ENCODE peak calls at places on chromosomes 11 and 22, in four cellular contexts. I is H1, Y is K562, C is HepG2. N is an unnamed sample. For H3K4me1, the result is how much of the 10 kb centered on the place peaks cover.

GRCh38 chr11:37512156-37512780 is 914.2 kb upstream of the RAG2 start:
- DNase-seq in I (no peak), Y (no peak), C (no peak), N (no peak)

GRCh38 chr11:64078294-64078693 is 42.6 kb downstream of the FLRT1 start:
- DNase-seq in I (no peak), Y (no peak), C (no peak), N (no peak)

GRCh38 chr11:36023922-36024321 is 80.1 kb downstream of the LDLRAD3 start:
- DNase-seq in I (no peak), Y (no peak), C (no peak), N (no peak)

GRCh38 chr11:2268911-2269600 is 1.3 kb downstream of the ASCL2 start:
- DNase-seq in I (peak), Y (peak), C (peak), N (no peak)

GRCh38 chr22:41934284-41935014 is 7.8 kb upstream of the TNFRSF13C start:
- DNase-seq in I (no peak), Y (no peak), C (no peak), N (no peak)

GRCh38 chr11:65584723-65585171 is 8.9 kb downstream of the EHBP1L1 start:
- DNase-seq in I (peak), Y (no peak), C (no peak), N (no peak)

GRCh38 chr11:123559418-123559817 is 95.0 kb downstream of the SCN3B start:
- DNase-seq in I (no peak), Y (no peak), C (no peak), N (no peak)

GRCh38 chr11:204587-205109 is 2.6 kb downstream of the BET1L start:
- DNase-seq in I (no peak), Y (no peak), C (no peak), N (no peak)

GRCh38 chr11:82907376-82907775 is 5.8 kb downstream of the DDIAS start:
- DNase-seq in I (no peak), Y (no peak), C (no peak), N (no peak)

GRCh38 chr22:17930455-17931313 is 93.7 kb downstream of the MICAL3 start:
- DNase-seq in I (no peak), Y (no peak), C (peak), N (no peak)
- TF ChIP-seq FOSL1 in I (no peak), Y (no peak), C (no peak), N (no peak)

GRCh38 chr11:95805869-95806268 is 15.6 kb downstream of the CEP57 start:
- DNase-seq in I (no peak), Y (no peak), C (no peak), N (no peak)

GRCh38 chr11:95802806-95803205 is 12.5 kb downstream of the CEP57 start:
- DNase-seq in I (no peak), Y (no peak), C (no peak), N (no peak)

GRCh38 chr11:95799531-95799930 is 9.2 kb downstream of the CEP57 start:
- DNase-seq in I (no peak), Y (no peak), C (no peak), N (no peak)

DNA sequence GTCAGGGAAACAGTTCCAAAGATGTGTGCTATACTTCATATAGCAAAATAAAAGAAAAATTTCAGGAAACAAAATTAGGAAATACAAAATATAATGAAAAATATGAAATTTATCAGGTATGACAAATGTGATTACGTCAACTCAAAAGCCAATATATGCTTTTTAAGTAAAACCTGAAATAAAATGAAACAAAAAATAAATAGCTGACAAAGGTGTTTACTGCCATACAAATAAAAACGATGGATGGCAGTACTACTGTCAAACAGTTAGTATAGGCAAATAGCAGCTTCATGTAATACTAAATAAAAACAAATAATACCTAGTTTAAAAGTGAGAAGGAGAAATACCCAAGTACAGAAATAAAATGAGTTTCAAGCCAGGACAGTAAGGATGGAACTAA is 13.7 kb downstream of the CEP57 start:
- DNase-seq in I (no peak), Y (no peak), C (no peak), N (no peak)
- H3K4me1 ChIP-seq in I (under half), Y (under half), C (under half), N (under half)

GRCh38 chr11:19903620-19904069 is 191.0 kb downstream of the NAV2 start:
- DNase-seq in I (peak), Y (peak), C (peak), N (peak)
- TF ChIP-seq FOSL1 in I (no peak), Y (no peak), C (no peak), N (no peak)

DNA sequence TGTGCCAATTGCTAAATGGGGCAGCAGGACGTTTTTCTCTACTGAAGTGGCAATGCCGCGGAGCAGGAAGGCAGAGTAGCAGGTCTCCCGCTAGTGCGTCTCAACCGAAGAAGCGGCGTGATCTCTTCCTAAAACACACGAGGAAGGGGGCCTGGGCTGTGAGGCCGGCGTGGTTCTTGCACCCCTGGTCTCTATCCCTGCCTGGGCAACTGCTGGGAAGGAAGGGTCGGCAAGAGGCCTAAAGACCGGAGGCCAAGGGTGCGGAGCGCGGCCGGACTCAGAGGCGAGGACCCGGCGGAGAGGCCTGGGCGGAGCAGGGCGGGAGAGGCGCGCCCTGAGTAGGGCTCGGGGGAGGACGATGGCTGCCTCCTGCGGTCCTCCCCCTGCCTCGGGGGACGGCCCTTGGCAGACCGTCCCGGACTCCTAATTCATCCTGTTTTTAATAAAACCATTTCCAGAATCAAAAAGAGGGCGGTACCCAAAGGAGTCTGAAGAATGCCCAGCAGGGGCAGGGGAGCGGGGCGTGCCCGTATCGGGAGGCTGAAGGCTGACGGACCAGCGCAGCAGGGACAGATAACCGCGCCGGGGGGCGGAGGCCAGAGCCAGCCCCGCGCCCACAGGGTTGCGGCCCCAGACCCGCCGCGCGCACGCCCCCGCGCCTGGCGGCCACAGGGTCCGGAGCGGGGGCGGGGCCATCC is 559 bp upstream of the APLP2 start:
- DNase-seq in I (no peak), Y (no peak), C (no peak), N (peak)
- H3K4me1 ChIP-seq in I (under half), Y (under half), C (under half), N (under half)

N was measured in HCT116.